ENCODE peak calls at places on chromosomes 12 and 14, in eight cellular contexts. J is stimulated activated CD4-positive, alpha-beta T cell treated with anti-CD3 and anti-CD28 coated beads, Interleukin-1b, Interleukin-23, amount 100 ng/mL, for 4 hours; Z is tibial artery; T is mucosa of gallbladder; B is NCI-H146; D is ELR; R is C1 segment of cervical spinal cord; A is hepatic stellate cell. W is an unnamed sample.

GRCh38 chr12:53170876-53171724 is 9.4 kb upstream of the ZNF740 start:
- DNase-seq in J (no peak), Z (no peak), T (no peak), B (no peak), D (peak), R (no peak), A (no peak), W (no peak)

GRCh38 chr14:103003351-103003615 is 54.1 kb downstream of the CDC42BPB start:
- DNase-seq in J (no peak), Z (peak), T (no peak), B (no peak), D (no peak), R (no peak), A (no peak), W (no peak)

GRCh38 chr12:26524862-26525465 is 308.0 kb downstream of the ITPR2 start:
- DNase-seq in J (no peak), Z (no peak), T (no peak), B (no peak), D (peak), R (no peak), A (no peak), W (no peak)

GRCh38 chr12:49413010-49413409 is 45.7 kb downstream of the SPATS2 start:
- DNase-seq in J (no peak), Z (no peak), T (no peak), B (no peak), D (peak), R (no peak), A (no peak), W (no peak)

GRCh38 chr14:93712838-93713724 is 75.2 kb downstream of the PRIMA1 start:
- DNase-seq in J (no peak), Z (peak), T (no peak), B (peak), D (peak), R (no peak), A (no peak), W (peak)

GRCh38 chr12:121230538-121230907 is 20.6 kb downstream of the P2RX4 start:
- DNase-seq in J (no peak), Z (no peak), T (no peak), B (no peak), D (no peak), R (no peak), A (no peak), W (no peak)

GRCh38 chr14:55938249-55938791 is 179.9 kb upstream of the PELI2 start:
- DNase-seq in J (no peak), Z (no peak), T (no peak), B (no peak), D (peak), R (peak), A (no peak), W (no peak)

GRCh38 chr14:51139221-51139681 is 44.3 kb upstream of the TRIM9 start:
- DNase-seq in J (no peak), Z (no peak), T (peak), B (no peak), D (no peak), R (no peak), A (no peak), W (peak)

GRCh38 chr12:48750769-48751356 is 34.4 kb upstream of the CCNT1 start:
- DNase-seq in J (no peak), Z (no peak), T (no peak), B (no peak), D (peak), R (no peak), A (no peak), W (no peak)

GRCh38 chr12:68367903-68368302 is 35.7 kb upstream of the MDM1 start:
- DNase-seq in J (no peak), Z (no peak), T (no peak), B (no peak), D (no peak), R (no peak), A (peak), W (no peak)

GRCh38 chr14:53509227-53509822 is 356.2 kb upstream of the DDHD1 start:
- DNase-seq in J (no peak), Z (no peak), T (peak), B (no peak), D (peak), R (no peak), A (no peak), W (no peak)

GRCh38 chr12:9617124-9617523 is 9.4 kb upstream of the KLRB1 start:
- DNase-seq in J (no peak), Z (no peak), T (no peak), B (no peak), D (no peak), R (no peak), A (no peak), W (no peak)

GRCh38 chr14:100446572-100446971 is 123.4 kb downstream of the SLC25A47 start:
- DNase-seq in J (no peak), Z (no peak), T (no peak), B (peak), D (no peak), R (no peak), A (no peak), W (no peak)

GRCh38 chr12:6852651-6853354 is 853 bp downstream of the USP5 start:
- DNase-seq in J (peak), Z (peak), T (no peak), B (peak), D (peak), R (no peak), A (peak), W (no peak)

GRCh38 chr14:105069554-105069886 is 4.3 kb upstream of the GPR132 start:
- DNase-seq in J (no peak), Z (peak), T (no peak), B (no peak), D (no peak), R (no peak), A (no peak), W (no peak)

GRCh38 chr14:90767899-90768298 is 48.3 kb downstream of the TTC7B start:
- DNase-seq in J (no peak), Z (no peak), T (no peak), B (no peak), D (no peak), R (no peak), A (no peak), W (no peak)

GRCh38 chr12:55983229-55983849 is 9.5 kb downstream of the RAB5B start:
- DNase-seq in J (no peak), Z (no peak), T (no peak), B (no peak), D (no peak), R (no peak), A (no peak), W (no peak)

GRCh38 chr12:50699149-50699548 is 64.8 kb upstream of the ATF1 start:
- DNase-seq in J (no peak), Z (no peak), T (no peak), B (no peak), D (no peak), R (no peak), A (no peak), W (no peak)

GRCh38 chr12:117980621-117981020 is 11.8 kb upstream of the KSR2 start:
- DNase-seq in J (no peak), Z (no peak), T (no peak), B (no peak), D (no peak), R (no peak), A (no peak), W (no peak)

GRCh38 chr12:118055144-118055557 is 5.8 kb downstream of the WSB2 start:
- DNase-seq in J (peak), Z (no peak), T (peak), B (peak), D (peak), R (no peak), A (no peak), W (peak)